ENCODE peak calls at places on chromosomes 1 and 21, in nine cellular contexts. C is esophagus muscularis mucosa, W is Panc1, F is prostate gland, A is breast epithelium, L is K562, Q is HepG2, H is transverse colon, V is stomach. J is an unnamed sample.

GRCh38 chr1:54475357-54476230 is 69.4 kb upstream of the SSBP3 start:
- DNase-seq in A (no peak), C (no peak), Q (no peak), F (no peak), V (no peak), W (no peak), L (no peak), H (no peak), J (no peak)

GRCh38 chr1:27710574-27710973 is 15.2 kb upstream of the FAM76A start:
- DNase-seq in W (no peak), A (no peak), L (no peak), Q (no peak), F (no peak), V (no peak), H (no peak), C (no peak), J (no peak)

GRCh38 chr1:115320368-115320767 is 17.7 kb downstream of the NGF start:
- DNase-seq in F (no peak), C (no peak), Q (no peak), A (no peak), H (no peak), W (no peak), V (no peak), L (no peak), J (no peak)

GRCh38 chr1:99207216-99207615 is 57.1 kb upstream of the PLPPR4 start:
- DNase-seq in W (no peak), V (no peak), F (no peak), Q (no peak), A (no peak), C (no peak), L (no peak), H (no peak), J (no peak)

GRCh38 chr1:241972703-241973375 is 15.3 kb downstream of the BECN2 start:
- DNase-seq in F (no peak), V (no peak), Q (peak), A (no peak), L (no peak), W (no peak), H (no peak), C (no peak), J (no peak)

GRCh38 chr1:27314169-27314568 is 7.8 kb upstream of the TMEM222 start:
- DNase-seq in C (no peak), Q (no peak), W (no peak), L (no peak), V (no peak), F (no peak), H (no peak), A (no peak), J (no peak)

GRCh38 chr1:95223110-95223509 is 10.9 kb upstream of the RWDD3 start:
- DNase-seq in H (no peak), C (no peak), L (no peak), W (no peak), A (no peak), V (no peak), F (no peak), Q (no peak), J (no peak)

GRCh38 chr1:245673920-245674414 is 519.2 kb downstream of the KIF26B start:
- DNase-seq in H (no peak), F (no peak), V (no peak), Q (no peak), L (no peak), W (no peak), A (no peak), C (no peak), J (no peak)

GRCh38 chr1:83626603-83627002 is 372.3 kb downstream of the TTLL7 start:
- DNase-seq in C (no peak), A (no peak), F (no peak), Q (no peak), W (no peak), L (no peak), H (no peak), V (no peak), J (no peak)

GRCh38 chr1:58432813-58433668 is 113.5 kb downstream of the OMA1 start:
- DNase-seq in L (no peak), Q (no peak), V (no peak), H (no peak), A (no peak), C (no peak), F (no peak), W (no peak), J (peak)

GRCh38 chr1:40938393-40938792 is 41.1 kb upstream of the CTPS1 start:
- DNase-seq in Q (no peak), V (no peak), L (no peak), H (no peak), A (no peak), F (no peak), W (no peak), C (no peak), J (no peak)

GRCh38 chr21:44532712-44533111 is 7.3 kb downstream of the KRTAP10-1 start:
- DNase-seq in A (peak), F (no peak), V (no peak), Q (no peak), W (no peak), L (no peak), H (peak), C (no peak), J (no peak)

GRCh38 chr1:201028473-201028889 is 5.0 kb upstream of the KIF21B start:
- DNase-seq in A (no peak), C (no peak), F (no peak), W (no peak), V (no peak), L (no peak), Q (peak), H (peak), J (peak)

GRCh38 chr21:36150192-36150711 is 6.4 kb upstream of the DOP1B start:
- DNase-seq in L (no peak), V (no peak), W (no peak), A (no peak), H (no peak), F (no peak), C (no peak), Q (no peak), J (peak)

GRCh38 chr1:7207875-7208646 is 422.8 kb downstream of the CAMTA1 start:
- DNase-seq in A (no peak), H (peak), V (peak), W (no peak), Q (peak), F (no peak), L (peak), C (no peak), J (peak)

GRCh38 chr1:185376840-185377635 is 60.0 kb upstream of the IVNS1ABP start:
- DNase-seq in W (no peak), F (no peak), V (no peak), A (no peak), C (no peak), H (no peak), Q (no peak), L (no peak), J (no peak)

GRCh38 chr1:38727629-38728175 is 131.9 kb downstream of the RRAGC start:
- DNase-seq in L (no peak), Q (no peak), W (no peak), H (no peak), C (no peak), A (no peak), F (no peak), V (no peak), J (no peak)

GRCh38 chr1:38724160-38725131 is 135.1 kb downstream of the RRAGC start:
- DNase-seq in L (peak), V (peak), Q (no peak), F (no peak), H (no peak), C (no peak), A (no peak), W (no peak), J (peak)

GRCh38 chr1:38733761-38734160 is 125.8 kb downstream of the RRAGC start:
- DNase-seq in F (no peak), A (no peak), C (no peak), Q (no peak), V (no peak), W (no peak), L (no peak), H (no peak), J (no peak)

GRCh38 chr1:38730511-38731397 is 128.8 kb downstream of the RRAGC start:
- DNase-seq in W (no peak), Q (no peak), H (no peak), F (peak), C (no peak), V (no peak), A (no peak), L (no peak), J (no peak)

DNA sequence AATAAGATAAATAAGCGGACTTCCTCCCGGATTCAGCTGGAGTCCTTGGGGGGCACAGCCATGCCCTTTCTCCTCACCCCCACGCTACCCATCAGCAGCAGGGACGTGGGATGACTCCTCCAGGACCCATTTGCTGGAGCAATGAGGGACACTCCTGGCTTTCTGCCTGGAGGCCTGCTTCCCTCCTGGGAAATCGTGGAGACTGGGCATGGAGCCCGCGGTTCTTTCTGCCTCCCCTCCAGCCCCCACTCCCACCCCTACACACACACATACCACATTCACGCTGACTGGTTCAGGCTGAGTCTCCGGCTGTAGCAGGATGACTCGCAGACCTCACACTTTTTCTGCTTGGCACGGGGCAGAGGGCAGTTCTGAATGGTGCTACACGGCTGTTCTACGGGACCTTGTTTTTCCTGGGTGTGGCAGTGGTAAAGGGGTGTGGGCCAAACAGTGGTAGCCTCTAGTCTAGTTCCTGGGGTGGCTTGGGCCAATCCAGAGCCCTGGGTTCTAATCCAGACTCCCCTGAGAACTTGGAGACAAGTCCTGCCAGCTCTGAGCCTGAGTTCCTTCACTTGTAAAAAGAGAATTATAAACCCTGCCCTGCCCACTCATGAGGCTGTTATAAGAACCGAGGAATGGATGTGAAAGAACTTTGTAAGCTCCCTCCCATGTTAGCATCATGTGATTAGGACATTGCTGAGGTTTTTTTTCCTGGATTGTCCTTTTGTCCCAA is 131.2 kb downstream of the RRAGC start:
- DNase-seq in C (no peak), W (no peak), H (peak), V (peak), A (no peak), F (no peak), Q (no peak), L (no peak), J (peak)
- TF ChIP-seq POLR2AphosphoS5 in C (no peak), W (no peak), H (no peak), V (peak), A (no peak), F (no peak), Q (no peak), L (no peak), J (peak)

DNA sequence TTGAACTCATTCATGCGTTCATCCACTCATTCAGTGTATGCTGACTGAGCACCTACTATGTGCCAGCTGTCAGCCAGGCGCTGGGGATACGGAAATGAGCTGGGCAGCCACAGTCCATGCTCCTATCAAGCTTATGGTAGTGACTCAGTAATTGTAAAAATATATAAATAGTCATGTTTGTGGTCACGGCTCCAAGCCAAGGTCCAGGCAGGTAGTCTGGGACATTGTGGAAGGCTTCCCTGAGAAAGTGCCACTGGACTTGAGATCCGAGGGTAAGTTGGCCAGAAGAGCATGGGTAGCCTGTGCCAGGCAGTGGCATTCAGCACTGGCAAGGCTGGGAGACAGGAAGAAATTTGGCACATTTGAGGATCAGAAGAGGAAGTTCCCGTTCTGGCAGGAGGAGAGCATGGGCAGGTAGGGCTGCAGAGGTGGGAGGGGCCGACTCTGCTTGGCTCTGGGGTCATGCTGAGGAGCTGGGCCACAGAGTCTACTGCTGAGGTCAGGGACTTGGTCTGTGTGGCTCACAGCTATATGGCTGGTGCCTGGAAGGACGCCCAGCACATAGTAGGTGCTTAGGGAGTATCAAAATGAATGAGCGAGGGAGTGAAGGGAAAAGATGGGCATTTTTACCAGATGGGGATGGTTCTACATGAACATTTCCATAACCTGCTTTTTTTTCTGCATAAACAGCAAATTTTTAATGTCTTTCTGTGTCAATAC is 6.9 kb downstream of the PTPRF start:
- DNase-seq in F (peak), Q (no peak), H (peak), V (peak), A (peak), L (no peak), W (no peak), C (no peak), J (no peak)
- H3K4me3 ChIP-seq in F (peak), Q (no peak), H (no peak), V (no peak), A (no peak), L (no peak), W (no peak), C (no peak), J (no peak)

DNA sequence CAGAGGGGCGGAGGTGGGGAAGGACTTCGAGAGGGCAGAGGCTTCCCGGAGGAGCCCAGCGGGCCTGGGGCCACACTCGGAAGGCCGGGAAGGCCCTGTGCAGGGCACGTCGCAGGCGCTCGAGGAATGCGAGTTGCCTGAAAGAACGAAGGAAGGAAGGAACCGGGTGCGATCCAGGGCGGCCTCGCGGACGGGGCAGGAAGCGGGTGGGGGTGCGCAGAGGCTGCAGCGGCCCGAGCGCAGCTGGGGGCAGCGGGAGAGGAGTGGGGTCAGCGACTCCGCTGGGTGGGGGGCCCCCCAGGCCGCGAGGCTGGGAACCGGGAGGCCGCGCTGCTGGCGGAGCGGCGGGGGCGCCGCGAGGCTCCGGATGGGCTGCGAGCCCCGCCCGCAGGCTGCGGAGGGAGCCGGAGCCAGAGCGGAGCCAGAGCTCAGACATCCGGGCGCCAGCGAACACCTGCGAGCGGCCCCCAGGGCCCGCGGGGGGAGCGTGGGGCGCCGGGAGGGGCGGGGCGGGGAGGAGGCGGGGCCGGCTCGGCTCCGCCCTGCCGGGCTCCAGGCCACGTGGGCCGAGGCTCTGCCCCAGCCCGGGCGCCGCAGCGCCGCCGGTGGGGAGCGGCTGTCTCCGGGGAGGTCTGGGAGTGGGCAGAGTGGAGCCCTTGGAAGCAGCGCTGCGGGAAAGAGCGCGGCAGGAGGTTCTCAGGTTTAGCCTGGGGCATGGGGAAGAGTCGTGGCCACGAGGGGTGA is 4.6 kb downstream of the ID3 start:
- DNase-seq in W (no peak), C (no peak), L (peak), H (peak), F (peak), A (peak), Q (peak), V (peak), J (peak)
- TF ChIP-seq POLR2AphosphoS5 in W (peak), C (no peak), L (peak), H (peak), F (peak), A (peak), Q (peak), V (peak), J (peak)

GRCh38 chr1:5975133-5975880 is 16.9 kb downstream of the NPHP4 start:
- DNase-seq in V (peak), C (no peak), H (peak), F (peak), Q (peak), W (no peak), A (no peak), L (no peak), J (peak)
- H3K4me3 ChIP-seq in V (no peak), C (no peak), H (no peak), F (no peak), Q (no peak), W (no peak), A (no peak), L (no peak), J (no peak)

DNA sequence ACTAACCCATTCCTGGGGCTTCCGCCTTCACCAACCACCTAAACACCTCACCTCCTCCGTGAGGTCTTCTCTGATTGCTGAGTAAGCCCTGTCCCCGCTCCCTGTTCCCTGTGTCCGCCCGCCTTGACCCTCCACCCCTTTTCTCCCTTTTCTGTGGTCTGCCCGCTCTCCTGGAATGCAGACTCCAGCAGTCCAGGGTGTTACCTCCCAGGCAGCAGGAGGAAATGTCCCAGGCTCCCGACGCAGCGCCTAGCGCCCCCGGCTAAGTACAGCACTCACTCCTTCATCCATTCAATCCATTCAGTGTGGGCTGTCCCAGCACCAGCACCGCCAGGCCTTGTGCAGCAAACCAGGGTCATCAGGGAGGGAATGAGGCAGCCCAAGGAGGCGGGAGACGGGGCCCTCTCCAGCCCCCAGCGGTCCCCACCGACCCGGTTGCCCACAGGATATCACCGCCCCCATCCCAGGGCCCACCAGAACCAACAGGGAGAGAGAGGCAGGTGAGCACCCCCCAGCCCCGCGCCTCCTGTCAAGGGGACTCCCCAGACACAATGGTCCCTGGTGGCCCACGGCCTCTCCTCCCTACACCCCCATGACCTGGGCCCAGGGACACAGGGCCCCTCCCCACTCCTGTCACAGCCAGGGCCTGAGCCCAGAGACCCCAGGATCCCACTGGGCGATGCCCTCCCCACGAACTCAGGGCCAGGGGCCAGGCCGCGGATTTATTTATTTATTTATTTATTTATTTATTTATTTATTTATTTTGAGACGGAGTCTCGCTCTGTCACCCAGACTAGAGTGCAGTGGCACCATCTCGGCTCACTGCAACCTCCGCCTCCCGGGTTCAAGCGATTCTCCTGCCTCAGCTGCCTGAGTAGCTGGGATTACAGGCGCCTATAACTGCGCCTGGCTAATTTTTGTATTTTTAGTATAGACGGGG is 10.2 kb downstream of the TNFRSF14 start:
- DNase-seq in A (no peak), W (no peak), H (no peak), L (no peak), F (no peak), V (no peak), Q (no peak), C (no peak), J (no peak)
- TF ChIP-seq POLR2AphosphoS5 in A (no peak), W (no peak), H (no peak), L (no peak), F (no peak), V (no peak), Q (no peak), C (no peak), J (no peak)

GRCh38 chr1:151370211-151370911 is 2.1 kb downstream of the SELENBP1 start:
- DNase-seq in V (peak), C (no peak), H (peak), F (no peak), L (peak), A (no peak), Q (no peak), W (no peak), J (no peak)

GRCh38 chr1:151373196-151373595 is 691 bp upstream of the SELENBP1 start:
- DNase-seq in A (no peak), H (no peak), Q (no peak), C (no peak), F (no peak), V (no peak), L (no peak), W (no peak), J (no peak)

GRCh38 chr1:151371340-151371739 is 1.2 kb downstream of the SELENBP1 start:
- DNase-seq in F (peak), L (no peak), H (peak), Q (no peak), W (no peak), C (no peak), V (peak), A (no peak), J (no peak)

GRCh38 chr1:151371744-151372410 is 628 bp downstream of the SELENBP1 start:
- DNase-seq in V (peak), C (no peak), A (peak), F (no peak), Q (no peak), W (no peak), L (peak), H (peak), J (peak)

DNA sequence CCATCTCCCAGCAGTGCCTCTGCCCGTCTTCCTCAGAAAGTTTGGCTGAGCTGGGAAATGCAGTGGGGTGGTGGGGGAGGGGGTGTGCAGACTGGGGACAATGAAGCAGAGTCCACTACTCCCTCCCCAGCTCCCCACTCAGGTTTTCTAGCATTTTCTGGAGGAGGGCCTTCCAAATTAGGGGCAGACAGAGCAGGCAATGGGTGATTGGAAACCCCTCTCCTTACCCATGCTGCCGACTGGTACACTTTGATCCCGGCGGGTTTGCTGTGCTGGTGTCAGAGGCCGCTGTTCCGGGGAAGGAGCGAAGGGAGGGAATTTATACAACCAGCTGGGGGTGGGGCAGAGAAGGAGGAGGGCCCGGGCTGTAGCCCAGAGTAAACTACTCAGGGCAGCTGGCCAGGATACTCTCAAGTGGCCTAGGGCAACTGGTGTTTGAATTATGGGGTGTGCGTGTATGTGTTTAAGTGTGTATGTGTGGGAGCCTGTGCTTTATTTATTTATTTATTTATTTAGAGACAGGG is at the start of gene SELENBP1:
- DNase-seq in A (peak), W (no peak), Q (peak), F (peak), C (no peak), L (peak), H (peak), V (peak), J (peak)
- H3K4me3 ChIP-seq in A (peak), W (no peak), Q (peak), F (peak), C (peak), L (peak), H (peak), V (peak), J (no peak)